ENCODE peak calls at places on chromosomes 3 and 15, in ten cellular contexts. B is fibroblast of pulmonary artery; V is GM13976; C is IMR-90; Z is effector CD8-positive, alpha-beta T cell; X is NCI-H524 treated with DMSO at 0.1 percent for 48 hours; O is islet precursor cell; W is activated CD8-positive, alpha-beta memory T cell treated with anti-CD3 and anti-CD28 coated beads for 48 hours; M is pulmonary artery endothelial cell; E is NCI-H1048. R is an unnamed sample.

GRCh38 chr15:45399381-45400212 is 21.3 kb upstream of the GATM start:
- DNase-seq in B (peak; percentile 76), V (no peak), C (peak; percentile 66), Z (no peak), X (peak; percentile 89), O (no peak), W (no peak), M (no peak), E (peak; percentile 6), R (no peak)

GRCh38 chr3:45218578-45219390 is 7.3 kb downstream of the TMEM158 start:
- DNase-seq in B (peak; percentile 46), V (no peak), C (peak; percentile 76), Z (no peak), X (no peak), O (peak; percentile 89), W (no peak), M (no peak), E (no peak), R (no peak)

GRCh38 chr15:36882487-36883108 is 217.8 kb downstream of the MEIS2 start:
- DNase-seq in B (no peak), V (no peak), C (no peak), Z (no peak), X (no peak), O (no peak), W (no peak), M (no peak), E (no peak), R (no peak)

GRCh38 chr3:123072564-123072963 is 5.7 kb downstream of the PDIA5 start:
- DNase-seq in B (no peak), V (no peak), C (no peak), Z (no peak), X (no peak), O (peak; percentile 23), W (no peak), M (no peak), E (no peak), R (no peak)

GRCh38 chr15:93317772-93318171 is 228.8 kb upstream of the RGMA start:
- DNase-seq in B (no peak), V (no peak), C (no peak), Z (no peak), X (no peak), O (peak; percentile 66), W (no peak), M (no peak), E (no peak), R (no peak)

GRCh38 chr15:31325432-31325975 is 1.1 kb upstream of the KLF13 start:
- DNase-seq in B (no peak), V (peak; percentile 63), C (peak; percentile 6), Z (peak; percentile 54), X (no peak), O (peak; percentile 70), W (no peak), M (no peak), E (no peak), R (no peak)

GRCh38 chr3:53554559-53555511 is 60.4 kb downstream of the CACNA1D start:
- DNase-seq in B (no peak), V (peak; percentile 49), C (no peak), Z (no peak), X (no peak), O (no peak), W (no peak), M (no peak), E (no peak), R (no peak)

GRCh38 chr15:57422113-57422754 is 45.9 kb downstream of the CGNL1 start:
- DNase-seq in B (peak; percentile 54), V (no peak), C (no peak), Z (no peak), X (no peak), O (peak; percentile 3), W (no peak), M (no peak), E (no peak), R (no peak)

GRCh38 chr15:81410318-81410753 is 36.3 kb upstream of the TMC3 start:
- DNase-seq in B (peak; percentile 90), V (peak; percentile 36), C (peak; percentile 74), Z (no peak), X (peak; percentile 56), O (peak; percentile 77), W (no peak), M (peak; percentile 17), E (peak; percentile 34), R (peak; percentile 41)

GRCh38 chr15:99371180-99372103 is 120.2 kb downstream of the LRRC28 start:
- DNase-seq in B (peak; percentile 73), V (no peak), C (peak; percentile 23), Z (no peak), X (no peak), O (no peak), W (no peak), M (no peak), E (no peak), R (no peak)

GRCh38 chr3:183298708-183299153 is 45.7 kb downstream of the B3GNT5 start:
- DNase-seq in B (peak; percentile 90), V (no peak), C (peak; percentile 94), Z (no peak), X (peak; percentile 26), O (peak; percentile 82), W (no peak), M (no peak), E (no peak), R (no peak)

GRCh38 chr3:60770532-60770931 is 480.7 kb downstream of the FHIT start:
- DNase-seq in B (no peak), V (no peak), C (no peak), Z (no peak), X (no peak), O (no peak), W (no peak), M (no peak), E (no peak), R (no peak)

GRCh38 chr3:82627733-82628132 is 866.3 kb upstream of the GBE1 start:
- DNase-seq in B (no peak), V (no peak), C (no peak), Z (no peak), X (no peak), O (no peak), W (no peak), M (no peak), E (no peak), R (no peak)

GRCh38 chr3:9499455-9500107 is 54.0 kb downstream of the LHFPL4 start:
- DNase-seq in B (no peak), V (no peak), C (no peak), Z (no peak), X (no peak), O (no peak), W (no peak), M (no peak), E (no peak), R (no peak)

GRCh38 chr3:101219842-101220560 is 100.4 kb downstream of the IMPG2 start:
- DNase-seq in B (no peak), V (no peak), C (no peak), Z (no peak), X (no peak), O (no peak), W (no peak), M (no peak), E (no peak), R (no peak)

GRCh38 chr15:43196760-43197548 is 11.8 kb downstream of the CCNDBP1 start:
- DNase-seq in B (no peak), V (no peak), C (no peak), Z (no peak), X (no peak), O (no peak), W (no peak), M (no peak), E (no peak), R (no peak)

GRCh38 chr3:130894873-130895330 is 1.0 kb downstream of the ATP2C1 start:
- DNase-seq in B (no peak), V (no peak), C (peak; percentile 17), Z (no peak), X (no peak), O (no peak), W (no peak), M (no peak), E (no peak), R (no peak)

R was measured in glomerular endothelial cell.